ENCODE peak calls at places on chromosomes 13 and 19, in eight cellular contexts. One of them, this sample, is unnamed.

GRCh38 chr13:37134411-37135041 is 29.1 kb upstream of the CSNK1A1L start:
- DNase-seq in BJ: no peak
- DNase-seq in effector memory CD4-positive, alpha-beta T cell: no peak
- DNase-seq in ovary: no peak
- DNase-seq in CD8-positive, alpha-beta T cell: no peak
- DNase-seq in heart right ventricle: no peak
- DNase-seq in endothelial cell of umbilical vein: peak; percentile 89
- DNase-seq in CD8-positive, alpha-beta memory T cell: no peak
- DNase-seq in this sample: no peak

GRCh38 chr19:45676851-45677263 is 8.8 kb downstream of the GIPR start:
- DNase-seq in CD8-positive, alpha-beta memory T cell: peak; percentile 35
- DNase-seq in endothelial cell of umbilical vein: no peak
- DNase-seq in BJ: no peak
- DNase-seq in CD8-positive, alpha-beta T cell: peak; percentile 74
- DNase-seq in ovary: no peak
- DNase-seq in heart right ventricle: no peak
- DNase-seq in effector memory CD4-positive, alpha-beta T cell: peak; percentile 17
- DNase-seq in this sample: no peak

GRCh38 chr13:29805994-29806748 is 44.2 kb downstream of the UBL3 start:
- DNase-seq in heart right ventricle: no peak
- DNase-seq in CD8-positive, alpha-beta memory T cell: no peak
- DNase-seq in endothelial cell of umbilical vein: no peak
- DNase-seq in CD8-positive, alpha-beta T cell: no peak
- DNase-seq in ovary: no peak
- DNase-seq in BJ: no peak
- DNase-seq in effector memory CD4-positive, alpha-beta T cell: no peak
- DNase-seq in this sample: no peak

GRCh38 chr19:34985249-34986022 is 14.7 kb upstream of the GRAMD1A start:
- DNase-seq in CD8-positive, alpha-beta memory T cell: no peak
- DNase-seq in CD8-positive, alpha-beta T cell: peak; percentile 33
- DNase-seq in heart right ventricle: peak; percentile 78
- DNase-seq in effector memory CD4-positive, alpha-beta T cell: no peak
- DNase-seq in endothelial cell of umbilical vein: peak; percentile 89
- DNase-seq in ovary: no peak
- DNase-seq in BJ: no peak
- DNase-seq in this sample: no peak

GRCh38 chr13:28684257-28684656 is 25.3 kb downstream of the POMP start:
- DNase-seq in CD8-positive, alpha-beta memory T cell: no peak
- DNase-seq in CD8-positive, alpha-beta T cell: no peak
- DNase-seq in endothelial cell of umbilical vein: no peak
- DNase-seq in BJ: no peak
- DNase-seq in heart right ventricle: no peak
- DNase-seq in ovary: no peak
- DNase-seq in effector memory CD4-positive, alpha-beta T cell: no peak
- DNase-seq in this sample: no peak

GRCh38 chr13:20814224-20814910 is 40.6 kb upstream of the EEF1AKMT1 start:
- DNase-seq in CD8-positive, alpha-beta memory T cell: no peak
- DNase-seq in endothelial cell of umbilical vein: peak; percentile 98
- DNase-seq in effector memory CD4-positive, alpha-beta T cell: no peak
- DNase-seq in heart right ventricle: peak; percentile 83
- DNase-seq in CD8-positive, alpha-beta T cell: no peak
- DNase-seq in ovary: peak; percentile 73
- DNase-seq in BJ: peak; percentile 74
- DNase-seq in this sample: no peak

GRCh38 chr13:76729690-76730089 is 156.5 kb downstream of the KCTD12 start:
- DNase-seq in ovary: no peak
- DNase-seq in endothelial cell of umbilical vein: peak; percentile 24
- DNase-seq in CD8-positive, alpha-beta T cell: no peak
- DNase-seq in CD8-positive, alpha-beta memory T cell: no peak
- DNase-seq in heart right ventricle: no peak
- DNase-seq in BJ: no peak
- DNase-seq in effector memory CD4-positive, alpha-beta T cell: no peak
- DNase-seq in this sample: no peak

GRCh38 chr13:114140131-114140908 is 7.9 kb upstream of the RASA3 start:
- DNase-seq in CD8-positive, alpha-beta memory T cell: peak; percentile 24
- DNase-seq in BJ: no peak
- DNase-seq in endothelial cell of umbilical vein: no peak
- DNase-seq in effector memory CD4-positive, alpha-beta T cell: no peak
- DNase-seq in CD8-positive, alpha-beta T cell: peak; percentile 82
- DNase-seq in heart right ventricle: no peak
- DNase-seq in ovary: no peak
- DNase-seq in this sample: peak; percentile 76

GRCh38 chr19:41443813-41444455 is 978 bp downstream of the ERICH4 start:
- DNase-seq in endothelial cell of umbilical vein: no peak
- DNase-seq in ovary: no peak
- DNase-seq in effector memory CD4-positive, alpha-beta T cell: no peak
- DNase-seq in heart right ventricle: no peak
- DNase-seq in BJ: no peak
- DNase-seq in CD8-positive, alpha-beta T cell: no peak
- DNase-seq in CD8-positive, alpha-beta memory T cell: no peak
- DNase-seq in this sample: no peak

GRCh38 chr13:60134376-60134775 is 29.4 kb downstream of the DIAPH3 start:
- DNase-seq in ovary: no peak
- DNase-seq in heart right ventricle: no peak
- DNase-seq in CD8-positive, alpha-beta memory T cell: no peak
- DNase-seq in BJ: no peak
- DNase-seq in endothelial cell of umbilical vein: peak; percentile 21
- DNase-seq in effector memory CD4-positive, alpha-beta T cell: no peak
- DNase-seq in CD8-positive, alpha-beta T cell: no peak
- DNase-seq in this sample: peak; percentile 79

GRCh38 chr13:71290963-71291937 is 575.8 kb downstream of the DACH1 start:
- DNase-seq in ovary: peak; percentile 11
- DNase-seq in effector memory CD4-positive, alpha-beta T cell: peak; percentile 49
- DNase-seq in endothelial cell of umbilical vein: peak; percentile 25
- DNase-seq in CD8-positive, alpha-beta memory T cell: peak; percentile 19
- DNase-seq in heart right ventricle: peak; percentile 55
- DNase-seq in CD8-positive, alpha-beta T cell: peak; percentile 57
- DNase-seq in BJ: no peak
- DNase-seq in this sample: peak; percentile 5

GRCh38 chr19:33206261-33207039 is 12.3 kb downstream of the LRP3 start:
- DNase-seq in CD8-positive, alpha-beta memory T cell: no peak
- DNase-seq in effector memory CD4-positive, alpha-beta T cell: no peak
- DNase-seq in heart right ventricle: no peak
- DNase-seq in BJ: no peak
- DNase-seq in endothelial cell of umbilical vein: no peak
- DNase-seq in CD8-positive, alpha-beta T cell: no peak
- DNase-seq in ovary: no peak
- DNase-seq in this sample: no peak

GRCh38 chr13:32829269-32829668 is 187.0 kb upstream of the KL start:
- DNase-seq in CD8-positive, alpha-beta memory T cell: no peak
- DNase-seq in endothelial cell of umbilical vein: no peak
- DNase-seq in BJ: no peak
- DNase-seq in heart right ventricle: no peak
- DNase-seq in CD8-positive, alpha-beta T cell: no peak
- DNase-seq in effector memory CD4-positive, alpha-beta T cell: no peak
- DNase-seq in ovary: no peak
- DNase-seq in this sample: no peak

GRCh38 chr19:57830071-57830602 is at the start of gene ZNF587B:
- DNase-seq in endothelial cell of umbilical vein: peak; percentile 48
- DNase-seq in ovary: peak; percentile 63
- DNase-seq in BJ: no peak
- DNase-seq in CD8-positive, alpha-beta T cell: peak; percentile 53
- DNase-seq in CD8-positive, alpha-beta memory T cell: peak; percentile 8
- DNase-seq in heart right ventricle: peak; percentile 86
- DNase-seq in effector memory CD4-positive, alpha-beta T cell: no peak
- DNase-seq in this sample: no peak

DNA sequence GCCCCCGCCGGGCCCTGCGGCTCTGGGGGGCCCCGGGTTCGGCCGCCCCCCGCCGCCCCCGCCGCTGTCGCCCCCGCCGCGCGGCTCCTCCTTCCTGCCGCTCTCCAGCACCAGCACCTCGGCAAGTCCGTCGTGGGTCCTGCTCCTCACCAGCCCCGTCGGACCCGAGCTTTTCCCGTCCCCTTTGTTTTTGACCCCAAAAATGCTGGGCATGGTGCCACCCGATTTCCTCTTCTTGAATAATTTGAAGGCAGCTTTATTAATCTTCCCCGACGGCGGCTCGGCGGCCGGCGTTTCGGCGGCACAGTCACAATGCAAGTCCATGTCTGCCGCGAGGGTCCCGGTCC is 945 bp downstream of the AMER2 start:
- DNase-seq in BJ: no peak
- DNase-seq in effector memory CD4-positive, alpha-beta T cell: no peak
- DNase-seq in endothelial cell of umbilical vein: peak; percentile 4
- DNase-seq in heart right ventricle: no peak
- DNase-seq in CD8-positive, alpha-beta T cell: no peak
- DNase-seq in CD8-positive, alpha-beta memory T cell: no peak
- DNase-seq in ovary: no peak
- DNase-seq in this sample: no peak
- H3K4me3 ChIP-seq in BJ: no peak overlapping the region
- H3K4me3 ChIP-seq in effector memory CD4-positive, alpha-beta T cell: peak overlapping the region; percentile 25
- H3K4me3 ChIP-seq in endothelial cell of umbilical vein: no peak overlapping the region
- H3K4me3 ChIP-seq in heart right ventricle: peak overlapping the region; percentile 32
- H3K4me3 ChIP-seq in CD8-positive, alpha-beta T cell: no peak overlapping the region
- H3K4me3 ChIP-seq in CD8-positive, alpha-beta memory T cell: no peak overlapping the region
- H3K4me3 ChIP-seq in ovary: peak overlapping the region; percentile 5
- H3K4me3 ChIP-seq in this sample: no peak overlapping the region

GRCh38 chr19:2767688-2768087 is 15.4 kb downstream of the SGTA start:
- DNase-seq in CD8-positive, alpha-beta T cell: no peak
- DNase-seq in BJ: no peak
- DNase-seq in effector memory CD4-positive, alpha-beta T cell: no peak
- DNase-seq in heart right ventricle: no peak
- DNase-seq in ovary: no peak
- DNase-seq in endothelial cell of umbilical vein: no peak
- DNase-seq in CD8-positive, alpha-beta memory T cell: no peak
- DNase-seq in this sample: no peak

GRCh38 chr19:2769218-2769617 is 13.9 kb downstream of the SGTA start:
- DNase-seq in effector memory CD4-positive, alpha-beta T cell: no peak
- DNase-seq in ovary: no peak
- DNase-seq in heart right ventricle: no peak
- DNase-seq in endothelial cell of umbilical vein: no peak
- DNase-seq in CD8-positive, alpha-beta T cell: no peak
- DNase-seq in CD8-positive, alpha-beta memory T cell: no peak
- DNase-seq in BJ: no peak
- DNase-seq in this sample: no peak

GRCh38 chr19:2771786-2772674 is 11.0 kb downstream of the SGTA start:
- DNase-seq in CD8-positive, alpha-beta memory T cell: no peak
- DNase-seq in effector memory CD4-positive, alpha-beta T cell: no peak
- DNase-seq in heart right ventricle: no peak
- DNase-seq in endothelial cell of umbilical vein: no peak
- DNase-seq in BJ: no peak
- DNase-seq in CD8-positive, alpha-beta T cell: no peak
- DNase-seq in ovary: no peak
- DNase-seq in this sample: no peak

GRCh38 chr19:2768365-2769132 is 14.5 kb downstream of the SGTA start:
- DNase-seq in heart right ventricle: no peak
- DNase-seq in BJ: no peak
- DNase-seq in CD8-positive, alpha-beta T cell: no peak
- DNase-seq in CD8-positive, alpha-beta memory T cell: no peak
- DNase-seq in effector memory CD4-positive, alpha-beta T cell: no peak
- DNase-seq in ovary: no peak
- DNase-seq in endothelial cell of umbilical vein: no peak
- DNase-seq in this sample: no peak

DNA sequence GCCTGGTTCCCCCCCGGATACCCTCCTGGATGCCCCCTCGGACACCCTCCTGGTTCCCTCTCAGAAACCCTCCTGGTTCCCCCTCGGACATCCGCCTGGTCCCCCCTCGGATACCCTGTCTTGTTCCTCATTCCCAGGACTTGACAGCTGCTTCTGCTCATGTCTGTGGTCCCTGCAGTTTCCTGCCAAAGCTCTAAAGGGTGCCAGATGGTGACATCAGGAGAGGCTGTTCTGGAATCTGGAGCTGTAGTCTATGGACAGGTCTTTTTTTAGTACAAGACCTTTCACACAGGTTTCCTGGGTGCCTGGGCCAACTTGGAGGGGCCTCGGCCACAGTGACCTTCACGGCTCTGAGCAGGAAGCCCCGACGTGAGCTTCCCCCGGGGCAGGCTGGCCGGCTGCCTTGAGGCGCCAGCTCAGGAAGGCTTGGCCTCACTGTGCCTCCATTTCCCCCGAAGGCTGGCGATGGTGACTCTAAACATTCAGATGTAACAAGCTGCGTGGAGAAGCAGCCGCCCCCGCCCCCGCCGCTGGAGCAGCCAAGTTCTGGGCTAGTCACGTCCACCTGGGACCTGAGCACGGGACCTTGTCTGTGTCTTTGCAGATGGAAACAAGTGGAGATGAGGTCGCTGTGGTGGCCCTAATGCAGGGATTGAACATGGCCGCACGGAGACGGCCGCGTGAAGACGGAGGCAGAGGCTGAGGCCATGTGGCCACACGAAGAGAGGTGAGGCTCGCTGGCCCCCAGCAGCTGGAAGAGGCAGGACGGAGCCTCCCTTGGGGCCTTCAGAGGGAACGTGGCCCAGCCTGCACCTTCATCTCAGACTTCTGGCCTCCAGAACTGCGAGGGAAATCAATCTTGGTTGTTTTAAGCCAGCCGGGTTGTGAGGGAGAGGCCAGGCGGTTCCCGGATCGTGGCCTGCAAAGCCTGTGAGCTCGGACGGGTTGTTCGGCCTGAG is 12.7 kb downstream of the SGTA start:
- DNase-seq in CD8-positive, alpha-beta T cell: no peak
- DNase-seq in BJ: no peak
- DNase-seq in CD8-positive, alpha-beta memory T cell: no peak
- DNase-seq in effector memory CD4-positive, alpha-beta T cell: no peak
- DNase-seq in endothelial cell of umbilical vein: no peak
- DNase-seq in ovary: peak; percentile 70
- DNase-seq in heart right ventricle: peak; percentile 84
- DNase-seq in this sample: no peak
- H3K4me3 ChIP-seq in CD8-positive, alpha-beta T cell: no peak overlapping the region
- H3K4me3 ChIP-seq in BJ: no peak overlapping the region
- H3K4me3 ChIP-seq in CD8-positive, alpha-beta memory T cell: no peak overlapping the region
- H3K4me3 ChIP-seq in effector memory CD4-positive, alpha-beta T cell: no peak overlapping the region
- H3K4me3 ChIP-seq in endothelial cell of umbilical vein: no peak overlapping the region
- H3K4me3 ChIP-seq in ovary: no peak overlapping the region
- H3K4me3 ChIP-seq in heart right ventricle: no peak overlapping the region
- H3K4me3 ChIP-seq in this sample: no peak overlapping the region

DNA sequence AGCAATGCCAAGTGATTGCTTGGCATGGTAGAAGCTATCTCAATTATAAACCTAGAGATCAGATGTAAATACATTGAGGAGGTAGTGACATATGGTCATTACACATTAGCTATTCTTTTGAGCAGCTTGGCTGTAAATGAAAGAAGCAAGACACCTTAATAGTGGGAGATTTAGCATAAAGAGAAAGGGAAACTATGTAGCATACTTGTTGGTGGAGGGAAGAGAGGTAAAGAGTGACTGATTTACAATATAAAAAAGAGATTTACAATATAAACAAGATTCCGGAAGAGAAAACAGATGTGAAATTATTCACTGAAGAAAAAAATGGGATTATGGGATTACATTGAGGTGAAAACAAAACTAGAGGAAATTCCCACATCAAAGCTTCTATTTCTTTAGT is 2009.6 kb downstream of the OLFM4 start:
- DNase-seq in BJ: no peak
- DNase-seq in heart right ventricle: no peak
- DNase-seq in CD8-positive, alpha-beta memory T cell: no peak
- DNase-seq in ovary: no peak
- DNase-seq in effector memory CD4-positive, alpha-beta T cell: no peak
- DNase-seq in CD8-positive, alpha-beta T cell: no peak
- DNase-seq in endothelial cell of umbilical vein: no peak
- DNase-seq in this sample: no peak
- H3K4me3 ChIP-seq in BJ: no peak overlapping the region
- H3K4me3 ChIP-seq in heart right ventricle: no peak overlapping the region
- H3K4me3 ChIP-seq in CD8-positive, alpha-beta memory T cell: no peak overlapping the region
- H3K4me3 ChIP-seq in ovary: no peak overlapping the region
- H3K4me3 ChIP-seq in effector memory CD4-positive, alpha-beta T cell: no peak overlapping the region
- H3K4me3 ChIP-seq in CD8-positive, alpha-beta T cell: no peak overlapping the region
- H3K4me3 ChIP-seq in endothelial cell of umbilical vein: no peak overlapping the region
- H3K4me3 ChIP-seq in this sample: no peak overlapping the region

DNA sequence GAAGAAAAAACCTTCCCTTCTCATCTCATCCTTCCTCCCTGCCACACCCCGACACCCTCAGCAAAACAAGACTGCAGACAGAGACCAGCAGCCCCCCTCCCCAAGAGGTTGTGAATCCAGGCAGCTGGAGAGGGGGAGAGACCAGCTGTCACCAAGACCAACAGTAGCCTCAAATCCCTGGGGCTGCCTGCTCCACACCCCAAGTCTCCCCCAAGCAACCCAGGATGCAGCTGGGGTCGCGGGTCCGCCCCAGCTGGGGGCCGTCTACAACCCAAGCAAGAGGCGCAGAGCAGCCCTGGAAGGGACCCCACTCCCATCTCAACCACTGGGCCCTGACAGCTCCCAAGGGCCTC is 7.1 kb downstream of the KLF16 start:
- DNase-seq in CD8-positive, alpha-beta T cell: no peak
- DNase-seq in effector memory CD4-positive, alpha-beta T cell: no peak
- DNase-seq in BJ: no peak
- DNase-seq in heart right ventricle: no peak
- DNase-seq in endothelial cell of umbilical vein: no peak
- DNase-seq in ovary: no peak
- DNase-seq in CD8-positive, alpha-beta memory T cell: no peak
- DNase-seq in this sample: no peak
- H3K4me3 ChIP-seq in CD8-positive, alpha-beta T cell: peak overlapping the region; percentile 85
- H3K4me3 ChIP-seq in effector memory CD4-positive, alpha-beta T cell: peak overlapping the region; percentile 60
- H3K4me3 ChIP-seq in BJ: peak overlapping the region; percentile 48
- H3K4me3 ChIP-seq in heart right ventricle: peak overlapping the region; percentile 60
- H3K4me3 ChIP-seq in endothelial cell of umbilical vein: no peak overlapping the region
- H3K4me3 ChIP-seq in ovary: peak overlapping the region; percentile 16
- H3K4me3 ChIP-seq in CD8-positive, alpha-beta memory T cell: peak overlapping the region; percentile 84
- H3K4me3 ChIP-seq in this sample: peak overlapping the region; percentile 52